ENCODE peak calls at places on chromosome 22, in five cellular contexts. J, A, N, H and S are unnamed samples.

GRCh38 chr22:24707477-24707816 is 67.1 kb downstream of the PIWIL3 start:
- DNase-seq in J (peak), A (peak), N (no peak), H (no peak), S (peak)

GRCh38 chr22:44459041-44459440 is 39.0 kb downstream of the RTL6 start:
- DNase-seq in J (no peak), A (no peak), N (no peak), H (no peak), S (no peak)

GRCh38 chr22:17232406-17232805 is 13.2 kb upstream of the ADA2 start:
- DNase-seq in J (no peak), A (no peak), N (no peak), H (no peak), S (no peak)

GRCh38 chr22:45562537-45563361 is 60.1 kb downstream of the FBLN1 start:
- DNase-seq in J (no peak), A (no peak), N (no peak), H (no peak), S (no peak)

GRCh38 chr22:39117585-39118191 is 20.6 kb downstream of the APOBEC3H start:
- DNase-seq in J (no peak), A (peak), N (no peak), H (peak), S (peak)

GRCh38 chr22:48779661-48780596 is 1047.7 kb downstream of the BRD1 start:
- DNase-seq in J (no peak), A (no peak), N (no peak), H (no peak), S (no peak)

GRCh38 chr22:23718371-23719165 is 27.8 kb downstream of the RGL4 start:
- DNase-seq in J (no peak), A (no peak), N (no peak), H (no peak), S (no peak)

GRCh38 chr22:27460596-27461347 is 340.8 kb downstream of the MN1 start:
- DNase-seq in J (no peak), A (no peak), N (no peak), H (no peak), S (no peak)

GRCh38 chr22:32016081-32016480 is 27.0 kb upstream of the SLC5A1 start:
- DNase-seq in J (no peak), A (no peak), N (no peak), H (no peak), S (no peak)

GRCh38 chr22:26172389-26172990 is 3.2 kb downstream of the SEZ6L start:
- DNase-seq in J (peak), A (peak), N (peak), H (peak), S (peak)

GRCh38 chr22:39278040-39278439 is 33.3 kb upstream of the PDGFB start:
- DNase-seq in J (no peak), A (no peak), N (no peak), H (no peak), S (no peak)

GRCh38 chr22:31707519-31707918 is 42.4 kb downstream of the PRR14L start:
- DNase-seq in J (no peak), A (no peak), N (no peak), H (no peak), S (no peak)

GRCh38 chr22:29053048-29053702 is 8.5 kb downstream of the C22orf31 start:
- DNase-seq in J (no peak), A (no peak), N (no peak), H (no peak), S (no peak)

GRCh38 chr22:29056472-29056871 is 5.2 kb downstream of the C22orf31 start:
- DNase-seq in J (no peak), A (no peak), N (no peak), H (no peak), S (no peak)

GRCh38 chr22:29050457-29050856 is 11.2 kb downstream of the C22orf31 start:
- DNase-seq in J (no peak), A (no peak), N (no peak), H (no peak), S (no peak)

GRCh38 chr22:29054251-29054767 is 7.3 kb downstream of the C22orf31 start:
- DNase-seq in J (no peak), A (no peak), N (no peak), H (no peak), S (no peak)

GRCh38 chr22:29055192-29055830 is 6.3 kb downstream of the C22orf31 start:
- DNase-seq in J (no peak), A (no peak), N (no peak), H (no peak), S (no peak)
- TF ChIP-seq JUND in J (no peak), A (no peak), N (no peak), H (no peak), S (no peak)

DNA sequence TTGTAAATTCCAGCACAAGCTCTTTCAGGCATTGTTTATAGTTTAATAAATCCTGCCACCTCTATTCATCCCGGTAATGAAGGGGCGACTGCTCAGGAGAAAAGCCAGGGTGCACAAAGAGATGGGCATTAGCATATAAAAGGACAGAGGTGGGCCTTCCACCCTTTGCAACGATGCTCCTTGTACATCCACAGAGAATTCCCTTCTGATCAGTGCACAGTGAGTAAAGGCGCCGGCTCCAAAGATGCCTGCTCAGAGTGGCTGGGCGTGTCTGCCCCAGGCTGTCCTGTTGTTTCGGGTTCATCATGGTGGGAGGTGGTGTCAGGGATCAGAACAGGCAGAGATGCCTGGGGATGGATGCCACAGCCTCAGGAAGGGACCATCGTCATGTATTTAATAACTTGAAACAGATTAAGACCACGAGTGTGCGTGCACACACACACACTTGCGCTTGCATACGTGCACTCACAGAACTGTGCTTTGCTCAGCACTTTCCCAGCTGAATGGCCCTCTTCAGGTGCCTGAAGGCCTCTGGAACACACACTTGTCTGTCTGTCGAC is 305.0 kb downstream of the TBC1D22A start:
- DNase-seq in J (no peak), A (no peak), N (no peak), H (no peak), S (no peak)
- TF ChIP-seq JUND in J (no peak), A (no peak), N (no peak), H (no peak), S (no peak)

GRCh38 chr22:22519591-22519990 is 479 bp downstream of the ZNF280A start:
- DNase-seq in J (no peak), A (no peak), N (no peak), H (peak), S (no peak)

GRCh38 chr22:22516992-22517391 is 3.1 kb downstream of the ZNF280A start:
- DNase-seq in J (no peak), A (no peak), N (no peak), H (no peak), S (no peak)

GRCh38 chr22:22521631-22522030 is 1.6 kb upstream of the ZNF280A start:
- DNase-seq in J (no peak), A (no peak), N (no peak), H (no peak), S (no peak)

GRCh38 chr22:22520667-22521602 is 865 bp upstream of the ZNF280A start:
- DNase-seq in J (no peak), A (no peak), N (no peak), H (no peak), S (no peak)

GRCh38 chr22:22520020-22520656 is at the start of gene ZNF280A:
- DNase-seq in J (no peak), A (peak), N (no peak), H (peak), S (peak)
- TF ChIP-seq JUND in J (no peak), A (no peak), N (no peak), H (no peak), S (no peak)

GRCh38 chr22:37204045-37204655 is 8.1 kb downstream of the SSTR3 start:
- DNase-seq in J (no peak), A (no peak), N (no peak), H (no peak), S (no peak)
- TF ChIP-seq JUND in J (no peak), A (no peak), N (no peak), H (no peak), S (no peak)

DNA sequence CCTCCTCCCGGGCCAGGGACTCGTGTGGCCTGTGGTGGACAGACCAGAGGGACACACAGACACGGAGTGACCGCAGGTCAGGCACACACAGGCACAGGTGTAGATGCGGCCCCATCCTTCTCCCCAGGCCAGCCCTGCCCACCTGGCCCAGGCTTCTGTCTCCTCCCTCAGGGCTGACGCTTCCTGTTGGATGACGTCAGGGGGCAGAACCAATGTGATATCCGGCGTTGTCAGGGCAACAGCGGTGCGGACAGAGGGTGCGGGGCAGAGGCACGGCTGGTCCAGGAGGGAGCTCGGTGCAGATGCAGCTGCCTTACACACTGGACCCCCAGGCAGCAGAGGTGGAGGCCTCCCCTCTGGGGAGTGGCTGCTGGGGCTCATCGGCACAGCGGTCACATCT is 2.9 kb upstream of the TUBGCP6 start:
- DNase-seq in J (peak), A (peak), N (peak), H (no peak), S (no peak)
- TF ChIP-seq JUND in J (peak), A (no peak), N (no peak), H (no peak), S (no peak)